ENCODE peak calls at places on chromosome X, in six cellular contexts. J is hepatic stellate cell, P is substantia nigra, Q is hepatocyte, F is AG10803, N is GM10248. Z is an unnamed sample.

GRCh38 chrX:84320023-84320422 is 132.0 kb upstream of the RPS6KA6 start:
- DNase-seq in N (no peak), Q (no peak), P (no peak), J (no peak), F (no peak), Z (no peak)

GRCh38 chrX:116290359-116290758 is 119.8 kb downstream of the AGTR2 start:
- DNase-seq in F (no peak), Q (no peak), J (no peak), P (no peak), N (no peak), Z (no peak)

GRCh38 chrX:39519213-39519544 is 578.6 kb downstream of the BCOR start:
- DNase-seq in F (peak), J (no peak), P (no peak), Q (peak), N (no peak), Z (no peak)

GRCh38 chrX:439236-439635 is 52.5 kb upstream of the PPP2R3B start:
- DNase-seq in Q (no peak), N (no peak), P (no peak), J (no peak), F (no peak), Z (no peak)

GRCh38 chrX:87572911-87573310 is 55.3 kb downstream of the KLHL4 start:
- DNase-seq in J (no peak), F (no peak), N (no peak), P (no peak), Q (no peak), Z (no peak)

GRCh38 chrX:140672840-140673731 is 36.5 kb upstream of the LINC00632 start:
- DNase-seq in F (no peak), N (no peak), Q (peak), J (no peak), P (no peak), Z (no peak)

GRCh38 chrX:103531002-103531401 is 11.7 kb upstream of the RAB40A start:
- DNase-seq in P (no peak), Q (no peak), J (peak), F (peak), N (no peak), Z (no peak)

GRCh38 chrX:40660381-40660780 is 13.0 kb upstream of the CXorf38 start:
- DNase-seq in Q (no peak), F (no peak), P (no peak), J (no peak), N (no peak), Z (no peak)

GRCh38 chrX:19747672-19748610 is 139.5 kb downstream of the SH3KBP1 start:
- DNase-seq in P (no peak), F (no peak), N (peak), J (no peak), Q (no peak), Z (peak)

GRCh38 chrX:55767100-55767499 is 49.6 kb downstream of the RRAGB start:
- DNase-seq in N (no peak), F (peak), Q (no peak), P (no peak), J (no peak), Z (no peak)

GRCh38 chrX:133497356-133497755 is 82.1 kb upstream of the GPC4 start:
- DNase-seq in P (no peak), Q (peak), N (no peak), F (no peak), J (no peak), Z (no peak)

GRCh38 chrX:150868625-150869024 is 29.8 kb downstream of the CD99L2 start:
- DNase-seq in N (no peak), Q (no peak), P (no peak), J (no peak), F (no peak), Z (no peak)

GRCh38 chrX:19514791-19515614 is at the start of gene MAP3K15:
- DNase-seq in Q (peak), P (no peak), J (peak), N (peak), F (peak), Z (no peak)

GRCh38 chrX:38009641-38010040 is 3.3 kb downstream of the SYTL5 start:
- DNase-seq in J (no peak), P (no peak), F (no peak), N (no peak), Q (no peak), Z (no peak)

GRCh38 chrX:129983575-129984131 is 1.2 kb downstream of the BCORL1 start:
- DNase-seq in N (no peak), Q (no peak), J (no peak), F (no peak), P (no peak), Z (no peak)

GRCh38 chrX:129953334-129953648 is 29.1 kb upstream of the BCORL1 start:
- DNase-seq in N (no peak), F (no peak), J (no peak), P (no peak), Q (no peak), Z (no peak)

GRCh38 chrX:29634516-29634915 is 580.8 kb upstream of the MAGEB2 start:
- DNase-seq in P (no peak), J (peak), F (no peak), N (no peak), Q (no peak), Z (no peak)

GRCh38 chrX:16892504-16893362 is 22.6 kb upstream of the RBBP7 start:
- DNase-seq in P (peak), Q (peak), F (peak), N (peak), J (peak), Z (no peak)

GRCh38 chrX:110338850-110339373 is 19.7 kb upstream of the RTL9 start:
- DNase-seq in Q (no peak), N (no peak), J (no peak), P (no peak), F (no peak), Z (no peak)

GRCh38 chrX:69741706-69742105 is 125.8 kb downstream of the EDA start:
- DNase-seq in J (no peak), F (no peak), N (no peak), P (no peak), Q (no peak), Z (no peak)

GRCh38 chrX:20454117-20454516 is 187.4 kb upstream of the RPS6KA3 start:
- DNase-seq in N (no peak), Q (no peak), F (peak), J (no peak), P (no peak), Z (no peak)

GRCh38 chrX:1086444-1087409 is 125.7 kb downstream of the CRLF2 start:
- DNase-seq in N (no peak), P (no peak), F (peak), J (no peak), Q (no peak), Z (no peak)

GRCh38 chrX:72258174-72258573 is 18.9 kb downstream of the RPS4X start:
- DNase-seq in J (peak), N (no peak), Q (peak), F (peak), P (no peak), Z (no peak)

GRCh38 chrX:68808686-68809357 is 20.0 kb upstream of the EFNB1 start:
- DNase-seq in P (no peak), J (no peak), Q (no peak), N (no peak), F (peak), Z (no peak)